ENCODE peak calls at places on chromosomes 16 and 17, in four cellular contexts. H is kidney, R is T-helper 9 cell, T is MCF 10A. A is an unnamed sample.

GRCh38 chr17:4789951-4790704 is 1.4 kb downstream of the GLTPD2 start:
- DNase-seq in H (peak; percentile 95), T (peak; percentile 95), R (peak; percentile 68), A (peak; percentile 86)

GRCh38 chr17:69223809-69224208 is 4.8 kb downstream of the ABCA10 start:
- DNase-seq in R (no peak), H (no peak), T (no peak), A (peak; percentile 10)

GRCh38 chr16:65547799-65548446 is 426.1 kb upstream of the CDH11 start:
- DNase-seq in H (no peak), R (no peak), T (peak; percentile 36), A (no peak)

GRCh38 chr17:3534881-3535252 is 22.7 kb downstream of the TRPV3 start:
- DNase-seq in T (no peak), H (peak; percentile 70), R (no peak), A (no peak)

GRCh38 chr17:56452469-56452868 is 141.0 kb upstream of the NOG start:
- DNase-seq in H (no peak), R (no peak), T (no peak), A (no peak)

GRCh38 chr17:81973432-81973831 is 4.0 kb upstream of the ASPSCR1 start:
- DNase-seq in T (no peak), R (no peak), H (no peak), A (no peak)

GRCh38 chr17:75105269-75106080 is 4.3 kb upstream of the ARMC7 start:
- DNase-seq in T (peak; percentile 60), H (no peak), R (no peak), A (peak; percentile 72)

GRCh38 chr16:89822188-89823086 is 5.8 kb upstream of the SPIRE2 start:
- DNase-seq in H (no peak), T (no peak), R (no peak), A (no peak)

A was measured in GM19239.